ENCODE peak calls at places on chromosome 18, in six cellular contexts. D, R, L, W, F and A are unnamed samples.

GRCh38 chr18:77133920-77134496 is 1.4 kb upstream of the MBP start:
- DNase-seq in D (no peak), R (no peak), L (no peak), W (no peak), F (no peak), A (no peak)

GRCh38 chr18:34222396-34223163 is 2.1 kb downstream of the NOL4 start:
- DNase-seq in D (no peak), R (no peak), L (no peak), W (peak; percentile 18), F (no peak), A (peak; percentile 25)

GRCh38 chr18:22558945-22559385 is 141.2 kb upstream of the CTAGE1 start:
- DNase-seq in D (no peak), R (peak; percentile 62), L (peak; percentile 75), W (no peak), F (no peak), A (no peak)

GRCh38 chr18:79943608-79944125 is 7.8 kb downstream of the SLC66A2 start:
- DNase-seq in D (no peak), R (no peak), L (no peak), W (no peak), F (no peak), A (no peak)

GRCh38 chr18:48375150-48375790 is 33.9 kb downstream of the ZBTB7C start:
- DNase-seq in D (no peak), R (no peak), L (no peak), W (no peak), F (no peak), A (no peak)

GRCh38 chr18:48068916-48069445 is 138.5 kb upstream of the SMAD2 start:
- DNase-seq in D (no peak), R (no peak), L (no peak), W (no peak), F (no peak), A (no peak)

GRCh38 chr18:58541137-58541788 is 87.6 kb downstream of the ALPK2 start:
- DNase-seq in D (no peak), R (no peak), L (peak; percentile 43), W (peak; percentile 61), F (no peak), A (peak; percentile 56)

GRCh38 chr18:49723648-49724180 is 89.6 kb downstream of the ACAA2 start:
- DNase-seq in D (no peak), R (no peak), L (peak; percentile 18), W (no peak), F (no peak), A (no peak)

GRCh38 chr18:30957086-30957485 is 85.5 kb downstream of the DSC3 start:
- DNase-seq in D (no peak), R (no peak), L (no peak), W (no peak), F (no peak), A (no peak)

GRCh38 chr18:62812891-62813290 is 97.5 kb downstream of the PHLPP1 start:
- DNase-seq in D (no peak), R (no peak), L (no peak), W (no peak), F (no peak), A (no peak)

GRCh38 chr18:33711514-33711913 is 133.5 kb downstream of the ASXL3 start:
- DNase-seq in D (no peak), R (no peak), L (no peak), W (no peak), F (no peak), A (no peak)

GRCh38 chr18:26104037-26104436 is 13.6 kb upstream of the SS18 start:
- DNase-seq in D (no peak), R (no peak), L (no peak), W (no peak), F (no peak), A (no peak)

GRCh38 chr18:64271264-64271663 is 122.4 kb upstream of the LINC00305 start:
- DNase-seq in D (no peak), R (no peak), L (no peak), W (no peak), F (no peak), A (no peak)

GRCh38 chr18:33440011-33440383 is 524 bp downstream of the CCDC178 start:
- DNase-seq in D (no peak), R (peak; percentile 20), L (no peak), W (peak; percentile 35), F (no peak), A (peak; percentile 35)

GRCh38 chr18:23038712-23039111 is 96.6 kb upstream of the CABLES1 start:
- DNase-seq in D (no peak), R (no peak), L (peak; percentile 92), W (no peak), F (no peak), A (no peak)

GRCh38 chr18:13107074-13107473 is 111.5 kb upstream of the LDLRAD4 start:
- DNase-seq in D (no peak), R (peak; percentile 9), L (peak; percentile 11), W (no peak), F (no peak), A (no peak)

GRCh38 chr18:2847341-2848144 is 737 bp downstream of the EMILIN2 start:
- DNase-seq in D (no peak), R (no peak), L (peak; percentile 43), W (no peak), F (peak; percentile 57), A (no peak)

GRCh38 chr18:3584897-3585460 is 135.0 kb downstream of the TGIF1 start:
- DNase-seq in D (no peak), R (no peak), L (no peak), W (no peak), F (peak; percentile 35), A (no peak)